ENCODE peak calls at places on chromosomes 7 and 10, in six cellular contexts. W is lower lobe of right lung; K is NB4; L is CD8-positive, alpha-beta T cell; I is kidney; C is A549. U is an unnamed sample.

GRCh38 chr7:29255199-29255838 is 60.7 kb downstream of the CHN2 start:
- DNase-seq in C (no peak), W (no peak), K (no peak), I (no peak), L (no peak), U (no peak)

GRCh38 chr10:122504551-122504950 is 43.2 kb downstream of the HTRA1 start:
- DNase-seq in I (peak; percentile 94), W (peak; percentile 84), C (peak; percentile 75), L (no peak), K (no peak), U (peak; percentile 72)

GRCh38 chr7:108311446-108312168 is 144.6 kb downstream of the NRCAM start:
- DNase-seq in K (no peak), C (no peak), I (no peak), W (no peak), L (no peak), U (peak; percentile 8)

GRCh38 chr10:60646966-60647796 is 131.1 kb upstream of the CDK1 start:
- DNase-seq in W (no peak), C (peak; percentile 64), K (peak; percentile 67), I (no peak), L (peak; percentile 10), U (peak; percentile 24)

GRCh38 chr7:123935436-123936381 is 10.7 kb downstream of the SPAM1 start:
- DNase-seq in L (no peak), I (no peak), W (no peak), K (no peak), C (no peak), U (no peak)

GRCh38 chr10:29710128-29710527 is 75.4 kb upstream of the SVIL start:
- DNase-seq in W (no peak), C (no peak), L (no peak), I (no peak), K (no peak), U (no peak)

GRCh38 chr7:73449422-73449821 is 15.8 kb downstream of the FZD9 start:
- DNase-seq in I (no peak), K (no peak), L (no peak), W (no peak), C (no peak), U (no peak)

GRCh38 chr7:22452142-22452763 is 47.7 kb downstream of the STEAP1B start:
- DNase-seq in C (peak; percentile 31), L (peak; percentile 4), I (no peak), K (peak; percentile 66), W (peak; percentile 61), U (no peak)

GRCh38 chr7:1124164-1124563 is 35.8 kb downstream of the ZFAND2A start:
- DNase-seq in K (no peak), C (no peak), I (peak; percentile 70), L (no peak), W (peak; percentile 25), U (no peak)

GRCh38 chr10:46223064-46223480 is 63.7 kb upstream of the ANTXRL start:
- DNase-seq in L (no peak), W (no peak), K (peak; percentile 31), C (peak; percentile 38), I (no peak), U (no peak)

GRCh38 chr7:13042605-13043236 is 355.3 kb downstream of the ARL4A start:
- DNase-seq in W (no peak), K (no peak), L (no peak), I (no peak), C (peak; percentile 68), U (no peak)

GRCh38 chr7:129609666-129610065 is 1.9 kb upstream of the NRF1 start:
- DNase-seq in C (no peak), L (no peak), W (no peak), K (peak; percentile 28), I (no peak), U (no peak)

GRCh38 chr7:16667355-16667754 is 21.4 kb downstream of the BZW2 start:
- DNase-seq in C (no peak), K (no peak), I (no peak), W (no peak), L (no peak), U (no peak)

GRCh38 chr7:16669581-16669980 is 23.6 kb downstream of the BZW2 start:
- DNase-seq in L (no peak), W (no peak), K (no peak), C (no peak), I (no peak), U (no peak)

GRCh38 chr7:16668978-16669377 is 23.0 kb downstream of the BZW2 start:
- DNase-seq in K (no peak), W (no peak), L (no peak), C (peak; percentile 48), I (no peak), U (no peak)

GRCh38 chr7:16670021-16670420 is 24.0 kb downstream of the BZW2 start:
- DNase-seq in L (no peak), C (no peak), K (no peak), I (no peak), W (no peak), U (peak; percentile 17)

GRCh38 chr7:16668049-16668858 is 22.3 kb downstream of the BZW2 start:
- DNase-seq in W (peak; percentile 74), C (peak; percentile 96), I (no peak), K (peak; percentile 99), L (no peak), U (peak; percentile 100)
- TF ChIP-seq CTCF in W (no peak), C (no peak), I (no peak), K (peak; percentile 19), L (no peak), U (peak; percentile 17)

GRCh38 chr7:101120315-101120714 is 6.6 kb upstream of the SERPINE1 start:
- DNase-seq in I (no peak), W (no peak), C (no peak), K (no peak), L (no peak), U (no peak)

GRCh38 chr7:101123703-101124068 is 3.2 kb upstream of the SERPINE1 start:
- DNase-seq in I (no peak), C (no peak), L (no peak), W (no peak), K (no peak), U (no peak)

GRCh38 chr7:101124376-101125056 is 2.4 kb upstream of the SERPINE1 start:
- DNase-seq in I (no peak), C (peak; percentile 86), L (no peak), K (peak; percentile 89), W (no peak), U (no peak)

GRCh38 chr7:101122933-101123702 is 3.8 kb upstream of the SERPINE1 start:
- DNase-seq in W (no peak), I (no peak), L (no peak), K (no peak), C (no peak), U (no peak)

GRCh38 chr7:101121996-101122932 is 4.6 kb upstream of the SERPINE1 start:
- DNase-seq in W (peak; percentile 58), I (peak; percentile 95), C (peak; percentile 95), K (no peak), L (no peak), U (peak; percentile 98)
- H3K4me3 ChIP-seq in W (peak overlapping the region; percentile 46), I (peak overlapping the region; percentile 14), C (peak overlapping the region; percentile 34), K (no peak overlapping the region), L (no peak overlapping the region), U (peak overlapping the region; percentile 38)

GRCh38 chr10:77637986-77638765 is 568 bp upstream of the KCNMA1 start:
- DNase-seq in C (peak; percentile 58), K (no peak), L (no peak), I (peak; percentile 68), W (peak; percentile 58), U (no peak)
- TF ChIP-seq CTCF in C (no peak), K (no peak), L (no peak), I (no peak), W (no peak), U (no peak)

GRCh38 chr10:32338262-32338661 is 8.7 kb downstream of the EPC1 start:
- DNase-seq in W (no peak), C (no peak), L (no peak), K (no peak), I (no peak), U (no peak)

GRCh38 chr10:32337343-32337742 is 9.6 kb downstream of the EPC1 start:
- DNase-seq in W (no peak), K (no peak), I (no peak), L (no peak), C (no peak), U (no peak)

GRCh38 chr10:32340596-32341180 is 6.3 kb downstream of the EPC1 start:
- DNase-seq in C (no peak), I (no peak), L (no peak), K (no peak), W (no peak), U (no peak)

GRCh38 chr10:32346134-32346550 is 816 bp downstream of the EPC1 start:
- DNase-seq in I (peak; percentile 99), L (peak; percentile 92), K (peak; percentile 93), W (peak; percentile 98), C (peak; percentile 97), U (peak; percentile 80)

GRCh38 chr10:32341596-32341995 is 5.4 kb downstream of the EPC1 start:
- DNase-seq in I (no peak), L (no peak), W (no peak), C (no peak), K (no peak), U (no peak)
- H3K4me3 ChIP-seq in I (no peak overlapping the region), L (no peak overlapping the region), W (no peak overlapping the region), C (no peak overlapping the region), K (no peak overlapping the region), U (no peak overlapping the region)

GRCh38 chr7:158885624-158886023 is 29.3 kb downstream of the DYNC2I1 start:
- DNase-seq in L (no peak), K (peak; percentile 51), W (no peak), I (no peak), C (peak; percentile 41), U (no peak)
- TF ChIP-seq CTCF in L (no peak), K (peak; percentile 21), W (peak; percentile 22), I (no peak), C (peak; percentile 65), U (peak; percentile 14)

DNA sequence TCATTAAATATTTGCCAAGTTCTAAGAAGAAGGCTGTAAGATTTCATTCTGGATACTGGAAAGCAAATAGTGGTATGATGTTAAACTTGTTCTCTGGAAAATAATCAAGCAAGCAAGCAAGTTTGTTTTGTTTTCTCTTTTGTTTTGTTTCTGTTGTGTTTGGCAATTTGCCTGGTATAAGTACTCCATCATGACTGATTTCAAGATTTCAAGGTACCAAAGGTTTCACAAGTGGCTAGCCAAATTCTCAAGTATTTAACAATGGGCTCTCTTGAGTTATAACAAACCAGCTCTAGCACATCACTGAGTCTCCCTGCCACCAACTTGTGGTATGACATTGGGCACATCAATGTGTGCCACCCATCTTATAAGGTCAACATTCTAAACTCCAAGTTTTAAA is 151.7 kb upstream of the IGFBP3 start:
- DNase-seq in K (no peak), C (no peak), W (no peak), I (no peak), L (no peak), U (no peak)
- H3K4me3 ChIP-seq in K (no peak overlapping the region), C (no peak overlapping the region), W (no peak overlapping the region), I (no peak overlapping the region), L (no peak overlapping the region), U (no peak overlapping the region)

DNA sequence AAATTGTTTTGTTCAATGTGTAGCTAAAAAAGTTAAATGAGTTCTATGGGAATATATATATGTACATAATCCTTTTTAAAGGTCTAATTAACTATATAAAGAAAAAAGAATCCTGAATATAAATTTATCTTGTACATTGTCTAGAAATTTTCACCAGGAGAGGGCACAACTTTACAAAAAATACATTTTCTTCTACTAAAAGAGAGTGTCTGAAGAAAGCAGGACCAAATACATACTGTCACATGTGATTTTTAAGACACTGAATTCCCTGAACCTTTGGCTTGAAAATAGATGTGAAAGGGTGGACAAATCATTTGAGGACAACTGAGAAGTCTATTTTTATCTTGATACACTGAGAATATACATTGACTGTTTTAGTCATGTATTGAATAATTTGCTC is 204.3 kb downstream of the DGKB start:
- DNase-seq in C (no peak), I (no peak), K (peak; percentile 18), W (no peak), L (no peak), U (no peak)
- TF ChIP-seq CTCF in C (no peak), I (no peak), K (no peak), W (no peak), L (no peak), U (no peak)

U was measured in AG09309.